ENCODE peak calls at places on chromosomes 6 and 20, in seven cellular contexts. S, O, J, D, R, L and Q are unnamed samples.

GRCh38 chr6:3427740-3428085 is 29.1 kb downstream of the SLC22A23 start:
- DNase-seq in S (no peak), O (no peak), J (no peak), D (peak; percentile 71), R (no peak), L (no peak), Q (no peak)

GRCh38 chr6:33702345-33702977 is 9.0 kb downstream of the UQCC2 start:
- DNase-seq in S (peak; percentile 58), O (peak; percentile 59), J (peak; percentile 80), D (peak; percentile 70), R (peak; percentile 17), L (peak; percentile 53), Q (no peak)

GRCh38 chr6:166595061-166595780 is 8.7 kb upstream of the RAMACL start:
- DNase-seq in S (no peak), O (no peak), J (no peak), D (no peak), R (no peak), L (peak; percentile 77), Q (no peak)

GRCh38 chr6:15947436-15947835 is 181.4 kb upstream of the MYLIP start:
- DNase-seq in S (no peak), O (no peak), J (no peak), D (no peak), R (no peak), L (no peak), Q (no peak)

GRCh38 chr6:144710207-144710606 is 425.1 kb downstream of the UTRN start:
- DNase-seq in S (no peak), O (no peak), J (peak; percentile 87), D (peak; percentile 55), R (no peak), L (peak; percentile 76), Q (no peak)

GRCh38 chr6:22298393-22299010 is 1.7 kb upstream of the PRL start:
- DNase-seq in S (no peak), O (no peak), J (no peak), D (no peak), R (no peak), L (no peak), Q (no peak)

GRCh38 chr6:155521719-155522118 is 66.1 kb upstream of the NOX3 start:
- DNase-seq in S (no peak), O (peak; percentile 32), J (peak; percentile 12), D (peak; percentile 56), R (no peak), L (peak; percentile 39), Q (no peak)

GRCh38 chr6:110874880-110875547 is 429 bp downstream of the AMD1 start:
- DNase-seq in S (peak; percentile 52), O (peak; percentile 63), J (no peak), D (no peak), R (peak; percentile 54), L (no peak), Q (no peak)

GRCh38 chr20:36542019-36542488 is 735 bp downstream of the MYL9 start:
- DNase-seq in S (peak; percentile 22), O (peak; percentile 32), J (peak; percentile 32), D (no peak), R (no peak), L (peak; percentile 64), Q (peak; percentile 84)

GRCh38 chr6:57135885-57136284 is 36.2 kb upstream of the BAG2 start:
- DNase-seq in S (no peak), O (no peak), J (no peak), D (no peak), R (no peak), L (peak; percentile 32), Q (no peak)